ENCODE peak calls at places on chromosomes 7 and 10, in five cellular contexts. C, Z, R, X and G are unnamed samples.

GRCh38 chr7:2269468-2270460 is 27.7 kb downstream of the NUDT1 start:
- DNase-seq in C (no peak), Z (peak), R (no peak), X (no peak), G (no peak)

GRCh38 chr7:104883248-104883717 is 130.7 kb upstream of the KMT2E start:
- DNase-seq in C (no peak), Z (no peak), R (no peak), X (no peak), G (no peak)

GRCh38 chr7:66631471-66631870 is 2.8 kb downstream of the KCTD7 start:
- DNase-seq in C (no peak), Z (no peak), R (no peak), X (no peak), G (peak)

GRCh38 chr10:35783305-35783838 is 141.3 kb upstream of the FZD8 start:
- DNase-seq in C (no peak), Z (peak), R (no peak), X (no peak), G (no peak)

GRCh38 chr7:120272261-120272895 is 597 bp upstream of the KCND2 start:
- DNase-seq in C (peak), Z (peak), R (peak), X (no peak), G (no peak)

GRCh38 chr10:91875156-91875555 is 34.1 kb downstream of the FGFBP3 start:
- DNase-seq in C (no peak), Z (no peak), R (no peak), X (no peak), G (no peak)

GRCh38 chr7:101558742-101559325 is 70.3 kb downstream of the MYL10 start:
- DNase-seq in C (no peak), Z (peak), R (no peak), X (no peak), G (no peak)

GRCh38 chr10:34834274-34834673 is 19.2 kb upstream of the PARD3 start:
- DNase-seq in C (no peak), Z (no peak), R (no peak), X (no peak), G (no peak)

GRCh38 chr7:77696057-77696642 is at the start of gene RSBN1L:
- DNase-seq in C (peak), Z (peak), R (peak), X (peak), G (peak)

GRCh38 chr10:57716884-57717283 is 550.8 kb downstream of the IPMK start:
- DNase-seq in C (no peak), Z (peak), R (peak), X (no peak), G (no peak)

GRCh38 chr7:98232799-98233198 is 19.2 kb downstream of the TECPR1 start:
- DNase-seq in C (no peak), Z (no peak), R (no peak), X (no peak), G (no peak)

GRCh38 chr7:67690700-67691099 is 694.1 kb downstream of the TYW1 start:
- DNase-seq in C (no peak), Z (no peak), R (no peak), X (no peak), G (no peak)

GRCh38 chr10:117653170-117653515 is 110.6 kb downstream of the EMX2 start:
- DNase-seq in C (no peak), Z (peak), R (peak), X (no peak), G (no peak)

GRCh38 chr7:144713850-144714249 is 122.0 kb downstream of the TPK1 start:
- DNase-seq in C (no peak), Z (no peak), R (no peak), X (no peak), G (no peak)

GRCh38 chr10:92839191-92840085 is 8.9 kb upstream of the EXOC6 start:
- DNase-seq in C (no peak), Z (peak), R (peak), X (peak), G (no peak)

GRCh38 chr10:1939016-1939415 is 201.7 kb upstream of the ADARB2 start:
- DNase-seq in C (no peak), Z (no peak), R (no peak), X (no peak), G (peak)

GRCh38 chr10:59644841-59645240 is 64.8 kb downstream of the SLC16A9 start:
- DNase-seq in C (no peak), Z (no peak), R (no peak), X (no peak), G (no peak)

GRCh38 chr10:30422981-30423654 is 10.9 kb upstream of the MAP3K8 start:
- DNase-seq in C (no peak), Z (peak), R (peak), X (no peak), G (no peak)

GRCh38 chr10:21989453-21990154 is 13.9 kb downstream of the DNAJC1 start:
- DNase-seq in C (no peak), Z (peak), R (peak), X (peak), G (peak)

GRCh38 chr10:88253622-88254021 is 329.5 kb downstream of the RNLS start:
- DNase-seq in C (no peak), Z (peak), R (no peak), X (no peak), G (no peak)

GRCh38 chr7:114865564-114865963 is 56.3 kb upstream of the MDFIC start:
- DNase-seq in C (no peak), Z (peak), R (peak), X (peak), G (peak)

GRCh38 chr7:157859915-157860314 is 523.1 kb downstream of the DNAJB6 start:
- DNase-seq in C (no peak), Z (no peak), R (no peak), X (no peak), G (no peak)

GRCh38 chr7:22317632-22318031 is 39.3 kb downstream of the RAPGEF5 start:
- DNase-seq in C (no peak), Z (no peak), R (no peak), X (no peak), G (no peak)

GRCh38 chr7:114481995-114482394 is 67.4 kb downstream of the FOXP2 start:
- DNase-seq in C (no peak), Z (no peak), R (no peak), X (no peak), G (no peak)

GRCh38 chr10:69961864-69962745 is 90.5 kb upstream of the MACROH2A2 start:
- DNase-seq in C (no peak), Z (no peak), R (no peak), X (no peak), G (no peak)

GRCh38 chr10:12019343-12019971 is 23.2 kb downstream of the UPF2 start:
- DNase-seq in C (no peak), Z (no peak), R (no peak), X (no peak), G (no peak)